ENCODE peak calls at places on chromosomes 11 and 22, in eight cellular contexts. T is cardiac muscle cell, W is Caco-2, C is fibroblast of lung, V is IMR-90, H is heart left ventricle, L is testis, Y is upper lobe of right lung. G is an unnamed sample. For H3K4me1, the result is how much of the 10 kb centered on the place peaks cover.

GRCh38 chr11:126700773-126701554 is 299.6 kb downstream of the KIRREL3 start:
- DNase-seq in T (no peak), W (no peak), C (no peak), V (peak), H (no peak), L (no peak), Y (no peak), G (no peak)

GRCh38 chr11:123549901-123550619 is 104.4 kb downstream of the SCN3B start:
- DNase-seq in T (no peak), W (no peak), C (no peak), V (peak), H (no peak), L (no peak), Y (no peak), G (no peak)

GRCh38 chr11:106920899-106921504 is 97.3 kb downstream of the GUCY1A2 start:
- DNase-seq in T (peak), W (no peak), C (peak), V (no peak), H (no peak), L (no peak), Y (no peak), G (no peak)

GRCh38 chr11:100849914-100850235 is 162.8 kb downstream of the ARHGAP42 start:
- DNase-seq in T (peak), W (no peak), C (peak), V (no peak), H (no peak), L (no peak), Y (no peak), G (no peak)

GRCh38 chr22:36252754-36253522 is at the start of gene APOL1:
- DNase-seq in T (no peak), W (no peak), C (peak), V (peak), H (peak), L (peak), Y (peak), G (no peak)

GRCh38 chr11:27120211-27120610 is 79.6 kb downstream of the BBOX1 start:
- DNase-seq in T (no peak), W (no peak), C (peak), V (no peak), H (no peak), L (no peak), Y (no peak), G (no peak)

GRCh38 chr11:122046846-122047245 is 69.2 kb downstream of the BLID start:
- DNase-seq in T (peak), W (no peak), C (peak), V (peak), H (no peak), L (no peak), Y (no peak), G (no peak)

GRCh38 chr11:16338397-16338796 is 17.9 kb downstream of the SOX6 start:
- DNase-seq in T (peak), W (no peak), C (peak), V (peak), H (no peak), L (no peak), Y (no peak), G (no peak)

GRCh38 chr22:35491908-35492380 is 48.7 kb upstream of the RASD2 start:
- DNase-seq in T (no peak), W (no peak), C (no peak), V (no peak), H (no peak), L (no peak), Y (no peak), G (no peak)

GRCh38 chr11:110761131-110761530 is 48.9 kb upstream of the ARHGAP20 start:
- DNase-seq in T (no peak), W (no peak), C (no peak), V (no peak), H (no peak), L (no peak), Y (no peak), G (no peak)

GRCh38 chr11:17734418-17734911 is at the start of gene KCNC1:
- DNase-seq in T (peak), W (peak), C (peak), V (peak), H (no peak), L (peak), Y (peak), G (no peak)

GRCh38 chr11:94179696-94180095 is 51.1 kb downstream of the PANX1 start:
- DNase-seq in T (no peak), W (no peak), C (no peak), V (no peak), H (no peak), L (no peak), Y (no peak), G (no peak)

GRCh38 chr11:131033151-131033651 is 116.9 kb upstream of the SNX19 start:
- DNase-seq in T (peak), W (peak), C (peak), V (peak), H (peak), L (peak), Y (no peak), G (no peak)

GRCh38 chr22:35930933-35931332 is 97.7 kb downstream of the RBFOX2 start:
- DNase-seq in T (peak), W (no peak), C (peak), V (peak), H (no peak), L (peak), Y (no peak), G (no peak)

GRCh38 chr11:64998141-64998540 is 1.4 kb upstream of the BATF2 start:
- DNase-seq in T (no peak), W (no peak), C (no peak), V (no peak), H (no peak), L (no peak), Y (no peak), G (no peak)

GRCh38 chr11:72243173-72243566 is 806 bp downstream of the PHOX2A start:
- DNase-seq in T (no peak), W (peak), C (no peak), V (no peak), H (no peak), L (no peak), Y (peak), G (no peak)

GRCh38 chr11:28773606-28774005 is 665.4 kb downstream of the METTL15 start:
- DNase-seq in T (no peak), W (no peak), C (no peak), V (no peak), H (no peak), L (no peak), Y (no peak), G (no peak)

DNA sequence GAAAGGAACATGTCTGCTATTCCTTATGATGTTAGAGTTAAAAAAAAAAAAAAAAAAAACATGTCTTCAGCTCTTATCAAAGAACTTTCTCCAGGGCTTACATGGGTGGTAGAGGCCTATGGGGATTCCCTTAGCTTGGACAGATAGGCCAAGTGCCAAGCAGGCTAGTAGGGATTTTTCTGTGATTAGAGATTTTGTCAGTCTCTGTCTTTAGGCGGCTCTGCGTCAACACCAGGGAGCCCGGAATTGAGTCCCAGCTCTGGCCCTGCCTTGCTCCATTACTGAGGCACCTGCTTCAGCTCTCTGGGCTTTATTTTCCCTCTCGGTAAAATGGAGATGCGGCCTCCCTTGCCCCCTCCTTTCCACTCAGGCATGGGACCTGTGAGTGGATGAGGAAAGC is 13.1 kb downstream of the CRY2 start:
- DNase-seq in T (no peak), W (no peak), C (no peak), V (no peak), H (no peak), L (no peak), Y (no peak), G (no peak)
- H3K4me1 ChIP-seq in T (under half), W (under half), C (under half), V (under half), H (under half), L (half or more), Y (half or more), G (under half)

GRCh38 chr11:114228401-114229061 is 67.7 kb upstream of the NNMT start:
- DNase-seq in T (no peak), W (no peak), C (no peak), V (no peak), H (no peak), L (no peak), Y (no peak), G (no peak)

GRCh38 chr11:114230031-114230430 is 66.2 kb upstream of the NNMT start:
- DNase-seq in T (no peak), W (no peak), C (no peak), V (no peak), H (no peak), L (no peak), Y (no peak), G (no peak)

GRCh38 chr11:114226283-114226859 is 69.8 kb upstream of the NNMT start:
- DNase-seq in T (no peak), W (no peak), C (no peak), V (no peak), H (no peak), L (no peak), Y (no peak), G (no peak)

GRCh38 chr11:114229062-114229450 is 67.1 kb upstream of the NNMT start:
- DNase-seq in T (no peak), W (no peak), C (no peak), V (no peak), H (no peak), L (no peak), Y (no peak), G (no peak)

GRCh38 chr11:114225662-114226061 is 70.5 kb upstream of the NNMT start:
- DNase-seq in T (no peak), W (no peak), C (no peak), V (no peak), H (no peak), L (no peak), Y (no peak), G (no peak)
- TF ChIP-seq CTCF in T (no peak), W (no peak), C (no peak), V (no peak), H (no peak), L (no peak), Y (no peak), G (no peak)

DNA sequence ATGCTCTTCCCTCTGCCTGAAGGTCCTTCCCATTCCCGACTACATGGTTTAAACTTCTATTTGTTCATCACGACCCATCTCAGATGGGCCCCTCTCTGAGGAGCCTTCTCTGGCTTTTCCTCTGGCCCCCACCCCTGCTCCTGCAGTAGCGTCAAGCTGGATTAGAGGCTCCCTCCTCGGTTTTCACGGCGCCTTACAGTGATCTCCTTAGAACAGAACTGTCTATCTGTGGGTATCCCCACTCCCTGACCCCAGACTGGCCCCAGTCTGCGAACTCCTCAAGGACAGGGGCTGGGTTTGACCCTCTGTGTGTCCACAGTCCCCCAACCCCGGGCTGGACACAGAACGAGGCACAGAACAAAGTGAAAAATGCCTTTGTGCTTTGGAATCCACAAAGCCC is 2.8 kb downstream of the PLEKHB1 start:
- DNase-seq in T (no peak), W (no peak), C (no peak), V (no peak), H (no peak), L (no peak), Y (no peak), G (no peak)
- H3K4me1 ChIP-seq in T (under half), W (under half), C (under half), V (under half), H (under half), L (under half), Y (under half), G (under half)

GRCh38 chr11:35918716-35919115 is 25.1 kb upstream of the LDLRAD3 start:
- DNase-seq in T (no peak), W (no peak), C (no peak), V (no peak), H (no peak), L (no peak), Y (no peak), G (no peak)

GRCh38 chr11:35923452-35923851 is 20.4 kb upstream of the LDLRAD3 start:
- DNase-seq in T (peak), W (no peak), C (no peak), V (no peak), H (no peak), L (no peak), Y (no peak), G (no peak)

GRCh38 chr11:35917676-35918075 is 26.2 kb upstream of the LDLRAD3 start:
- DNase-seq in T (no peak), W (no peak), C (no peak), V (no peak), H (no peak), L (no peak), Y (no peak), G (no peak)

GRCh38 chr11:35916270-35916669 is 27.6 kb upstream of the LDLRAD3 start:
- DNase-seq in T (no peak), W (no peak), C (no peak), V (no peak), H (no peak), L (no peak), Y (no peak), G (no peak)

GRCh38 chr11:35919244-35919643 is 24.6 kb upstream of the LDLRAD3 start:
- DNase-seq in T (peak), W (no peak), C (peak), V (peak), H (no peak), L (no peak), Y (no peak), G (no peak)
- TF ChIP-seq CTCF in T (no peak), W (no peak), C (no peak), V (no peak), H (no peak), L (no peak), Y (no peak), G (no peak)

DNA sequence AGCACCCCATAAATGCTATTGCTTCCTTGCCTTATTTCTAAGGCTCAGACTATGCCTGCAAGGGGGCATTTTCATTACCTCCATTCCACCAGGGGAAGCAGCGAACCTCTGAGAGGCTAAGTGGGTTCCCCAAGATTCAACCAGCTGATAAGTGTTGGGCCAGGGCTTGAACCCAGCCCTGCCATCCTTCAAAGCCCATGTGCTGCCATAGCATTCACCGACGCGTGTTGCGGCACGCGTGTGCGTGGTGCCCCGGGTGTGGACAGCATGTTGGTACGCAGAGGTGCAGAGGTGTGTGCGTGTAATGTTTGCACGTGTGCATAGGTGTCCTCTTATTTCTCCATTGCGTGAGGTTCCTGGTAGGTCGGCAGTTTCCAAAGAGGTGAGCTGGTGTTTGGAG is 66.0 kb upstream of the PPARA start:
- DNase-seq in T (no peak), W (no peak), C (no peak), V (no peak), H (peak), L (peak), Y (peak), G (no peak)
- H3K4me1 ChIP-seq in T (under half), W (under half), C (under half), V (half or more), H (half or more), L (half or more), Y (half or more), G (under half)

GRCh38 chr11:67374571-67375276 is 1.3 kb upstream of the CLCF1 start:
- DNase-seq in T (no peak), W (no peak), C (no peak), V (no peak), H (no peak), L (no peak), Y (no peak), G (no peak)

GRCh38 chr11:67372232-67372992 is 986 bp downstream of the CLCF1 start:
- DNase-seq in T (no peak), W (no peak), C (no peak), V (no peak), H (no peak), L (no peak), Y (peak), G (no peak)

GRCh38 chr11:67375320-67376021 is 2.1 kb upstream of the CLCF1 start:
- DNase-seq in T (no peak), W (no peak), C (no peak), V (no peak), H (no peak), L (no peak), Y (no peak), G (no peak)

GRCh38 chr11:67372993-67373915 is at the start of gene CLCF1:
- DNase-seq in T (peak), W (peak), C (peak), V (peak), H (peak), L (peak), Y (peak), G (peak)

GRCh38 chr11:67373916-67374570 is 645 bp upstream of the CLCF1 start:
- DNase-seq in T (peak), W (peak), C (peak), V (peak), H (peak), L (peak), Y (peak), G (peak)
- TF ChIP-seq CTCF in T (peak), W (peak), C (peak), V (peak), H (peak), L (peak), Y (peak), G (peak)

DNA sequence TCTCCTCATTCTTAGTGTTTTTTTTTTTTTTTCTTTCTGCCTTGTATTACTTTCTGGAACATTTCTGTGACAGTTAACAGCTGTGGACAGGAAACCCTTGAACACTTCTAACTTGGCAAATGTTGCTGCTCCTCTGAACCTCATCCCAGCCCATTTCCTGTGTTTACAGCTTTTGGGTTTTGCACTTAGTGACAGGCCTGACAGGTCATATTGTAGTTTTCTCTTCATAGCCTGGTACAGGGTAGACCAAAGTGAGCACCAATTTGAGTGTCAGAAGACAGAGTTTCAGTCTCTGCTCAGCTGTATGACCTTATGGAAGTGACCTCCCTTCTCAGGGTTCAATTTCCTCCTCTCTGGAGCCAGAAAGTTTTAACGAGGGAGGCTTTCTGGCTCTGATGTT is 91.6 kb downstream of the STIM1 start:
- DNase-seq in T (peak), W (no peak), C (peak), V (peak), H (peak), L (peak), Y (no peak), G (peak)
- H3K4me1 ChIP-seq in T (half or more), W (under half), C (under half), V (under half), H (under half), L (under half), Y (half or more), G (half or more)

DNA sequence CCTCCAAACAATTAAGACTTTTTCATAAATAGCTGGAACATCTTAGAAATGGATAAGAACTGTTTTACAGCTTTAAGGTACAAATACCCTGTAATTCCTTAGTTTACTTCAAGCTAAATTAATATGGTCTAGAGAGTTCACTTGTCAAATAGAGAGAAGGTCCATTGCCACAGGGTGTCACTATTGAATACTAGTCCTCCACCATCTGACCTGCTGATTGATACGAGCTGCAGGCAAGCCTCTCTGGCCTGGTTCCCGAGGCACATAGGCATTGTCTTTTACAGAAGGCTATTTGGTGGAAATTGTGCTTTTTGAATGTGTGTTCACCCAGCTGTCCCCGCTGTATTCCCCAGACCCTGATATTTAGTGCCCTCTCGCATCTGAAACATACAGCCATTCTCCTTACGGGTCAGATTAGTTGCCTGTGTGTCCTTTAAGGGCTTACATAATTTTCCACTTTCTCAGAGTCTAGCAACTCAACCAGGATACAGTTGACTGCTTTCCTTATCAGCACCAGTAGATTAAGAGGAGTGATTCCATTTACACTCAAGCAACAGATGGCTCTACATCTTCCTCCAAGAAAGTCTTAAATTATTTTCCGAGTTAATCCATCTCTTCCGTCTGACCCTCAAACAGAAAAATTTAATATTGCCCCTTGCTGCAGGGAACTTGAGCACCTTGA is 788.8 kb upstream of the FAT3 start:
- DNase-seq in T (no peak), W (no peak), C (no peak), V (no peak), H (no peak), L (peak), Y (no peak), G (no peak)
- TF ChIP-seq CTCF in T (no peak), W (peak), C (no peak), V (no peak), H (no peak), L (no peak), Y (no peak), G (no peak)

GRCh38 chr22:50311606-50312351 is 4.3 kb upstream of the PLXNB2 start:
- DNase-seq in T (no peak), W (no peak), C (no peak), V (no peak), H (no peak), L (no peak), Y (peak), G (no peak)
- H3K4me1 ChIP-seq in T (under half), W (under half), C (under half), V (under half), H (under half), L (under half), Y (under half), G (under half)

GRCh38 chr11:60343094-60343704 is 16.1 kb downstream of the MS4A6E start:
- DNase-seq in T (peak), W (no peak), C (peak), V (no peak), H (no peak), L (peak), Y (no peak), G (no peak)

GRCh38 chr11:60344146-60344545 is 17.1 kb downstream of the MS4A6E start:
- DNase-seq in T (no peak), W (no peak), C (no peak), V (no peak), H (no peak), L (no peak), Y (no peak), G (no peak)

GRCh38 chr11:60347084-60347797 is 20.2 kb downstream of the MS4A6E start:
- DNase-seq in T (no peak), W (no peak), C (no peak), V (no peak), H (no peak), L (no peak), Y (no peak), G (no peak)

GRCh38 chr11:60348116-60348515 is 21.1 kb downstream of the MS4A6E start:
- DNase-seq in T (no peak), W (no peak), C (no peak), V (no peak), H (no peak), L (no peak), Y (no peak), G (no peak)

GRCh38 chr11:60345489-60345888 is 18.4 kb downstream of the MS4A6E start:
- DNase-seq in T (peak), W (no peak), C (no peak), V (no peak), H (no peak), L (peak), Y (no peak), G (no peak)
- TF ChIP-seq CTCF in T (peak), W (peak), C (no peak), V (peak), H (no peak), L (no peak), Y (peak), G (no peak)